ENCODE peak calls at places on chromosomes 11 and 22, in six cellular contexts. N, D, X, Y, B and P are unnamed samples.

GRCh38 chr11:125452125-125452470 is 44.0 kb downstream of the FEZ1 start:
- DNase-seq in N (no peak), D (no peak), X (no peak), Y (no peak), B (no peak), P (no peak)

GRCh38 chr11:59226396-59226795 is 13.7 kb upstream of the MPEG1 start:
- DNase-seq in N (peak), D (no peak), X (no peak), Y (no peak), B (no peak), P (no peak)

GRCh38 chr11:10489444-10489785 is 34.4 kb downstream of the AMPD3 start:
- DNase-seq in N (no peak), D (no peak), X (no peak), Y (no peak), B (no peak), P (no peak)

GRCh38 chr22:29442976-29443375 is 4.6 kb downstream of the RFPL1 start:
- DNase-seq in N (peak), D (no peak), X (no peak), Y (no peak), B (no peak), P (no peak)

GRCh38 chr11:48047616-48048015 is 67.3 kb downstream of the PTPRJ start:
- DNase-seq in N (no peak), D (no peak), X (no peak), Y (no peak), B (no peak), P (no peak)

GRCh38 chr11:134030853-134031252 is 38.0 kb upstream of the JAM3 start:
- DNase-seq in N (no peak), D (no peak), X (no peak), Y (no peak), B (peak), P (no peak)

GRCh38 chr11:122676638-122677037 is 21.1 kb downstream of the UBASH3B start:
- DNase-seq in N (no peak), D (peak), X (peak), Y (no peak), B (no peak), P (no peak)

GRCh38 chr11:44725016-44725651 is 1.6 kb upstream of the TSPAN18 start:
- DNase-seq in N (no peak), D (no peak), X (no peak), Y (no peak), B (no peak), P (no peak)

GRCh38 chr11:70473873-70474690 is 75.8 kb downstream of the CTTN start:
- DNase-seq in N (no peak), D (no peak), X (no peak), Y (no peak), B (no peak), P (no peak)

GRCh38 chr22:48740731-48741405 is 1086.8 kb downstream of the BRD1 start:
- DNase-seq in N (no peak), D (no peak), X (peak), Y (no peak), B (no peak), P (no peak)

GRCh38 chr11:12902784-12903491 is 106.2 kb upstream of the RASSF10 start:
- DNase-seq in N (no peak), D (no peak), X (no peak), Y (no peak), B (no peak), P (no peak)

GRCh38 chr11:117851852-117852251 is 24.6 kb downstream of the FXYD6 start:
- DNase-seq in N (peak), D (no peak), X (peak), Y (no peak), B (no peak), P (no peak)

GRCh38 chr11:10540546-10540914 is 457 bp downstream of the RNF141 start:
- DNase-seq in N (peak), D (no peak), X (peak), Y (peak), B (no peak), P (no peak)

GRCh38 chr11:46277623-46278386 is at the start of gene CREB3L1:
- DNase-seq in N (no peak), D (no peak), X (peak), Y (peak), B (peak), P (no peak)

GRCh38 chr22:19994851-19995610 is 21.6 kb downstream of the ARVCF start:
- DNase-seq in N (no peak), D (no peak), X (no peak), Y (no peak), B (no peak), P (no peak)
- H3K4me3 ChIP-seq in N (no peak), D (no peak), X (no peak), Y (no peak), B (no peak), P (no peak)

DNA sequence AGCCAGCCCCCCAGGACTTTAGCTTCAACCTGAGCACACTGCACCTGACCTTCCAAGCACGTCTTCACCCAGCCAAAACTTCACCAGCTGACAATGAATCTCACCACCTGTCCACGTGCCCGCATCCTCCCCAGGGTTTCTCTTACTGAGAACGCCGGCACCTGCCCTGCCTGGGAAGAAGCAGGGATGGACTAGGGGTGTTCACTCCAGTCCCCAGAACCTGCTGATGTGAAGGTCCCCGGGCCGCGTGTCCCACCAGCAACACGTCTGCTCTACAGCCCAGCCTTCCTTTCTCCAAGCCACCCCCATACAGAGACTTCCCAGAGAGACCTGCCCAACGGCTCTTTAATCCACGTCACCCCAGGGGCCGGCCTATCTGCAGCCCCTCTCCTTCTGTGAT is 12.8 kb downstream of the CPT1A start:
- DNase-seq in N (no peak), D (no peak), X (no peak), Y (no peak), B (no peak), P (no peak)
- TF ChIP-seq CTCF in N (no peak), D (no peak), X (no peak), Y (no peak), B (no peak), P (no peak)

GRCh38 chr11:69297225-69297925 is 3.4 kb downstream of the MYEOV start:
- DNase-seq in N (peak), D (peak), X (peak), Y (peak), B (peak), P (peak)
- H3K4me3 ChIP-seq in N (peak), D (peak), X (no peak), Y (no peak), B (peak), P (peak)

DNA sequence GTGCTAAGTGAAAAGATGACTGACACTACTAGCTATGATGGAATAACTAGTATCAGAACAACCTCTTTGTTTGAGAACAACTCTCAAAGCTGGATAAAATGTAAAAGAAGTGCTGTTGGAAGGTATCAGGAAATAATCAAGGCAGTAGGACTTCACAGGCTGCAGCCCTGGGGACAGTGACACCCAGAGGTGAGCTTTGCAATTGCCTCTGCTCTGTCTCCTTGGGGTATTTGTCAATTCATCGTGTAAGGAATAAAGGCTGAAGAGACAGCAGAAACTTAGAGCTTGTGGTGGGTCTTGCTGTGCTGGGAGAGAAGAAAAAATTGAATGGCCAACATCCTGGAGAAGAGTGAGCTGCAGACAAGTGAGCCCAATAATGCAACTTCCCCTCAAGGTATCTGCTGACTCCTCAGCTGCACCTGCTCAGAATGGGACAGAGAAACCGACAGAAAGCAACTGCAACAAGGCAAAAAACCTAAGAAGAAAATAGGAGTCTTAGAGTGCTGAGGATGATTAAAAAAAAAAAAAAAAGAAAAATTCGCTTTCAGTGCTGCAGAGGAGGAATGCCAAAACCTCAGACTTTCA is 141.1 kb downstream of the RCN1 start:
- DNase-seq in N (peak), D (peak), X (peak), Y (no peak), B (no peak), P (no peak)
- TF ChIP-seq CTCF in N (peak), D (peak), X (peak), Y (no peak), B (peak), P (peak)

GRCh38 chr11:43557553-43558031 is 122.9 kb upstream of the HSD17B12 start:
- DNase-seq in N (peak), D (no peak), X (no peak), Y (no peak), B (no peak), P (no peak)
- H3K4me3 ChIP-seq in N (no peak), D (no peak), X (peak), Y (no peak), B (no peak), P (no peak)

GRCh38 chr11:1623716-1624115 is 1.8 kb upstream of the KRTAP5-4 start:
- DNase-seq in N (no peak), D (no peak), X (no peak), Y (no peak), B (no peak), P (no peak)
- TF ChIP-seq CTCF in N (no peak), D (no peak), X (no peak), Y (no peak), B (no peak), P (no peak)

GRCh38 chr11:60864856-60865513 is 2.4 kb upstream of the ZP1 start:
- DNase-seq in N (no peak), D (no peak), X (no peak), Y (no peak), B (no peak), P (no peak)
- H3K4me3 ChIP-seq in N (no peak), D (no peak), X (no peak), Y (no peak), B (no peak), P (no peak)

GRCh38 chr11:31340903-31341572 is 28.5 kb downstream of the DCDC1 start:
- DNase-seq in N (peak), D (peak), X (no peak), Y (peak), B (peak), P (no peak)
- TF ChIP-seq CTCF in N (peak), D (peak), X (peak), Y (peak), B (peak), P (peak)